ENCODE peak calls at places on chromosomes 3 and 15, in six cellular contexts. R, N, W, Q, M and P are unnamed samples.
A peak's percentile ranks its signal among the peaks of the same experiment; 100 is the strongest.

GRCh38 chr3:140242818-140243276 is 307.9 kb downstream of the CLSTN2 start:
- DNase-seq in Q (peak; percentile 20), M (peak; percentile 10), N (no peak), W (no peak), R (no peak), P (peak; percentile 63)

GRCh38 chr3:22029480-22029879 is 278.5 kb upstream of the ZNF385D start:
- DNase-seq in Q (no peak), W (no peak), R (no peak), N (no peak), M (no peak), P (no peak)

GRCh38 chr15:88974392-88974791 is 61.2 kb upstream of the MFGE8 start:
- DNase-seq in N (no peak), W (no peak), Q (peak; percentile 26), R (no peak), M (peak; percentile 91), P (no peak)

GRCh38 chr15:79815468-79815867 is 81.3 kb downstream of the MTHFS start:
- DNase-seq in Q (no peak), R (no peak), N (no peak), M (no peak), W (no peak), P (no peak)

GRCh38 chr3:23096041-23096440 is 107.1 kb upstream of the UBE2E2 start:
- DNase-seq in M (no peak), W (no peak), Q (peak; percentile 52), N (peak; percentile 38), R (no peak), P (no peak)

GRCh38 chr3:71168961-71169411 is 414.5 kb downstream of the FOXP1 start:
- DNase-seq in W (no peak), N (no peak), M (peak; percentile 26), Q (no peak), R (no peak), P (no peak)

GRCh38 chr15:80699981-80700380 is 4.9 kb downstream of the ABHD17C start:
- DNase-seq in Q (no peak), N (no peak), M (no peak), R (no peak), W (no peak), P (no peak)

GRCh38 chr15:69735126-69735525 is 282.5 kb downstream of the RPLP1 start:
- DNase-seq in Q (peak; percentile 80), R (no peak), N (no peak), M (peak; percentile 86), W (no peak), P (no peak)

GRCh38 chr3:194512895-194513601 is 26.2 kb upstream of the ATP13A3 start:
- DNase-seq in W (no peak), R (no peak), Q (no peak), M (peak; percentile 25), N (no peak), P (no peak)

GRCh38 chr15:70608156-70608555 is 155.2 kb downstream of the UACA start:
- DNase-seq in M (peak; percentile 86), N (no peak), R (no peak), W (no peak), Q (no peak), P (no peak)

GRCh38 chr3:58021072-58021959 is 13.1 kb downstream of the FLNB start:
- DNase-seq in R (no peak), W (no peak), M (no peak), Q (no peak), N (peak; percentile 95), P (no peak)

GRCh38 chr15:63212050-63212973 is 22.9 kb downstream of the RAB8B start:
- DNase-seq in N (no peak), R (no peak), W (no peak), M (peak; percentile 74), Q (peak; percentile 74), P (no peak)

GRCh38 chr3:43817825-43818224 is 127.1 kb downstream of the ABHD5 start:
- DNase-seq in Q (no peak), M (no peak), R (no peak), W (no peak), N (no peak), P (no peak)

GRCh38 chr3:183845608-183846288 is 20.4 kb upstream of the MAP6D1 start:
- DNase-seq in W (no peak), N (no peak), R (no peak), Q (no peak), M (no peak), P (no peak)

GRCh38 chr3:23685484-23686258 is 120.1 kb upstream of the UBE2E1 start:
- DNase-seq in N (no peak), M (peak; percentile 99), W (no peak), Q (peak; percentile 99), R (no peak), P (peak; percentile 93)

GRCh38 chr15:57537951-57538506 is 53.7 kb upstream of the MYZAP start:
- DNase-seq in M (no peak), N (no peak), Q (no peak), R (no peak), W (no peak), P (no peak)

GRCh38 chr15:45634442-45635190 is at the start of gene SQOR:
- DNase-seq in W (peak; percentile 51), R (peak; percentile 94), M (peak; percentile 64), N (peak; percentile 68), Q (peak; percentile 23), P (peak; percentile 27)

GRCh38 chr3:195690951-195691350 is 29.8 kb upstream of the MUC20 start:
- DNase-seq in W (no peak), R (no peak), Q (no peak), N (no peak), M (no peak), P (no peak)

GRCh38 chr3:17320266-17320665 is 422.2 kb downstream of the TBC1D5 start:
- DNase-seq in M (peak; percentile 46), W (no peak), R (no peak), Q (no peak), N (no peak), P (no peak)

GRCh38 chr15:88649286-88649733 is 10.5 kb downstream of the ISG20 start:
- DNase-seq in N (no peak), R (no peak), W (peak; percentile 35), M (peak; percentile 93), Q (peak; percentile 91), P (peak; percentile 76)

GRCh38 chr3:5388091-5388490 is 200.6 kb downstream of the EDEM1 start:
- DNase-seq in Q (no peak), M (no peak), N (no peak), W (no peak), R (no peak), P (no peak)

GRCh38 chr3:154422694-154423093 is 7.3 kb downstream of the GPR149 start:
- DNase-seq in M (no peak), Q (no peak), W (no peak), N (no peak), R (no peak), P (no peak)

GRCh38 chr15:72284781-72285180 is 12.4 kb upstream of the PARP6 start:
- DNase-seq in N (no peak), R (no peak), M (no peak), W (no peak), Q (no peak), P (no peak)

GRCh38 chr15:71434774-71435173 is 319.5 kb downstream of the THSD4 start:
- DNase-seq in W (no peak), Q (no peak), N (no peak), R (no peak), M (no peak), P (no peak)

GRCh38 chr15:34119291-34119690 is 17.4 kb downstream of the PGBD4 start:
- DNase-seq in R (no peak), M (peak; percentile 7), Q (no peak), N (no peak), W (no peak), P (peak; percentile 25)

GRCh38 chr3:188905991-188906635 is 265.7 kb upstream of the TPRG1 start:
- DNase-seq in W (no peak), M (no peak), Q (no peak), N (no peak), R (no peak), P (no peak)

GRCh38 chr3:178120367-178120766 is 415.9 kb upstream of the KCNMB2 start:
- DNase-seq in R (no peak), N (no peak), M (no peak), W (no peak), Q (peak; percentile 5), P (no peak)